ENCODE peak calls at places on chromosomes 6 and 20, in nine cellular contexts. Q is CD4-positive, alpha-beta T cell; K is ovary; R is colonic mucosa; Y is heart left ventricle; O is vagina; M is upper lobe of right lung; A is pancreas; P is ascending aorta. Z is an unnamed sample.

GRCh38 chr6:52102330-52102932 is 15.0 kb upstream of the PKHD1 start:
- DNase-seq in M (no peak), O (no peak), A (no peak), Y (no peak), Q (no peak), P (no peak), R (no peak), K (no peak), Z (no peak)

GRCh38 chr6:21800948-21801438 is 207.4 kb downstream of the SOX4 start:
- DNase-seq in R (no peak), M (no peak), Q (no peak), P (no peak), K (no peak), O (no peak), Y (no peak), A (no peak), Z (no peak)

GRCh38 chr20:57620274-57620990 is at the start of gene ZBP1:
- DNase-seq in R (peak; percentile 71), Q (peak; percentile 41), M (peak; percentile 63), K (no peak), Y (no peak), A (no peak), O (peak; percentile 72), P (no peak), Z (peak; percentile 77)

GRCh38 chr6:45613678-45614077 is 235.9 kb upstream of the SUPT3H start:
- DNase-seq in M (no peak), P (peak; percentile 12), Q (no peak), K (peak; percentile 26), O (peak; percentile 86), Y (no peak), R (peak; percentile 33), A (peak; percentile 20), Z (no peak)

GRCh38 chr6:41704028-41704427 is 31.4 kb downstream of the TFEB start:
- DNase-seq in K (no peak), Q (no peak), A (no peak), O (no peak), R (no peak), P (no peak), M (no peak), Y (peak; percentile 15), Z (no peak)

GRCh38 chr6:109705258-109705657 is 14.2 kb downstream of the FIG4 start:
- DNase-seq in M (peak; percentile 85), K (peak; percentile 83), R (peak; percentile 84), A (peak; percentile 76), Y (peak; percentile 79), P (no peak), Q (peak; percentile 51), O (no peak), Z (peak; percentile 80)

GRCh38 chr6:142945446-142946180 is 637 bp upstream of the HIVEP2 start:
- DNase-seq in K (peak; percentile 84), O (peak; percentile 90), P (no peak), A (peak; percentile 75), M (peak; percentile 83), Y (peak; percentile 67), R (peak; percentile 61), Q (peak; percentile 53), Z (peak; percentile 62)

GRCh38 chr6:154751020-154751800 is 18.0 kb downstream of the SCAF8 start:
- DNase-seq in M (no peak), K (no peak), A (no peak), R (no peak), Q (no peak), P (no peak), Y (no peak), O (no peak), Z (no peak)

GRCh38 chr6:158042245-158042798 is 60.7 kb downstream of the SYNJ2 start:
- DNase-seq in A (no peak), Q (no peak), R (no peak), Y (peak; percentile 82), O (no peak), P (peak; percentile 57), M (peak; percentile 51), K (no peak), Z (no peak)

GRCh38 chr20:7330850-7331249 is 563.4 kb downstream of the BMP2 start:
- DNase-seq in M (no peak), P (no peak), R (no peak), Y (no peak), K (no peak), A (no peak), O (no peak), Q (no peak), Z (no peak)

GRCh38 chr6:56795852-56796532 is 153.3 kb upstream of the DST start:
- DNase-seq in P (no peak), Q (no peak), K (no peak), O (no peak), Y (no peak), R (no peak), M (no peak), A (no peak), Z (no peak)

GRCh38 chr6:31272431-31272830 is 539 bp upstream of the HLA-C start:
- DNase-seq in O (no peak), Q (no peak), P (no peak), Y (no peak), A (no peak), R (peak; percentile 28), M (no peak), K (no peak), Z (no peak)

GRCh38 chr6:21033095-21033494 is 498.8 kb downstream of the CDKAL1 start:
- DNase-seq in K (no peak), O (no peak), Q (no peak), M (no peak), Y (no peak), P (no peak), A (no peak), R (no peak), Z (no peak)

GRCh38 chr6:32413427-32414047 is 6.6 kb upstream of the BTNL2 start:
- DNase-seq in Y (peak; percentile 91), P (no peak), O (no peak), K (peak; percentile 79), R (peak; percentile 82), A (peak; percentile 62), M (peak; percentile 89), Q (peak; percentile 84), Z (peak; percentile 94)

GRCh38 chr6:6694368-6694780 is 105.9 kb downstream of the LY86 start:
- DNase-seq in K (no peak), Y (no peak), M (no peak), P (no peak), R (peak; percentile 79), A (no peak), Q (no peak), O (no peak), Z (no peak)

GRCh38 chr20:29472606-29473005 is 1784.9 kb upstream of the DEFB115 start:
- DNase-seq in Y (no peak), K (no peak), P (no peak), O (no peak), Q (no peak), M (no peak), R (no peak), A (no peak), Z (no peak)
- H3K9me3 ChIP-seq in Y (no peaks in the 10 kb centered on the region), K (no peaks in the 10 kb centered on the region), P (peaks cover 3% of the 10 kb centered on the region), O (no peaks in the 10 kb centered on the region), Q (no peaks in the 10 kb centered on the region), M (no peaks in the 10 kb centered on the region), R (no peaks in the 10 kb centered on the region), A (no peaks in the 10 kb centered on the region), Z (peaks cover 6% of the 10 kb centered on the region)

GRCh38 chr20:63044204-63044600 is 37.4 kb upstream of the BHLHE23 start:
- DNase-seq in M (no peak), R (no peak), P (no peak), A (no peak), O (no peak), K (no peak), Y (peak; percentile 7), Q (no peak), Z (peak; percentile 52)

GRCh38 chr20:63044605-63045004 is 37.8 kb upstream of the BHLHE23 start:
- DNase-seq in A (no peak), Q (no peak), M (no peak), Y (peak; percentile 20), K (no peak), O (no peak), R (no peak), P (no peak), Z (no peak)

GRCh38 chr20:63041776-63042175 is 35.0 kb upstream of the BHLHE23 start:
- DNase-seq in Y (peak; percentile 7), R (no peak), M (no peak), A (no peak), K (no peak), O (no peak), Q (no peak), P (no peak), Z (no peak)

GRCh38 chr20:63043348-63044203 is 36.8 kb upstream of the BHLHE23 start:
- DNase-seq in O (no peak), R (no peak), A (no peak), K (no peak), P (no peak), Q (no peak), M (no peak), Y (peak; percentile 51), Z (no peak)

GRCh38 chr20:63042448-63043071 is 35.8 kb upstream of the BHLHE23 start:
- DNase-seq in P (no peak), Y (peak; percentile 9), M (no peak), Q (no peak), R (no peak), A (no peak), K (no peak), O (no peak), Z (no peak)
- H3K27me3 ChIP-seq in P (no peaks in the 10 kb centered on the region), Y (peaks cover 42% of the 10 kb centered on the region), M (peaks cover 34% of the 10 kb centered on the region), Q (peaks cover 4% of the 10 kb centered on the region), R (no peaks in the 10 kb centered on the region), A (no peaks in the 10 kb centered on the region), K (no peaks in the 10 kb centered on the region), O (no peaks in the 10 kb centered on the region), Z (peaks cover 82% of the 10 kb centered on the region)

DNA sequence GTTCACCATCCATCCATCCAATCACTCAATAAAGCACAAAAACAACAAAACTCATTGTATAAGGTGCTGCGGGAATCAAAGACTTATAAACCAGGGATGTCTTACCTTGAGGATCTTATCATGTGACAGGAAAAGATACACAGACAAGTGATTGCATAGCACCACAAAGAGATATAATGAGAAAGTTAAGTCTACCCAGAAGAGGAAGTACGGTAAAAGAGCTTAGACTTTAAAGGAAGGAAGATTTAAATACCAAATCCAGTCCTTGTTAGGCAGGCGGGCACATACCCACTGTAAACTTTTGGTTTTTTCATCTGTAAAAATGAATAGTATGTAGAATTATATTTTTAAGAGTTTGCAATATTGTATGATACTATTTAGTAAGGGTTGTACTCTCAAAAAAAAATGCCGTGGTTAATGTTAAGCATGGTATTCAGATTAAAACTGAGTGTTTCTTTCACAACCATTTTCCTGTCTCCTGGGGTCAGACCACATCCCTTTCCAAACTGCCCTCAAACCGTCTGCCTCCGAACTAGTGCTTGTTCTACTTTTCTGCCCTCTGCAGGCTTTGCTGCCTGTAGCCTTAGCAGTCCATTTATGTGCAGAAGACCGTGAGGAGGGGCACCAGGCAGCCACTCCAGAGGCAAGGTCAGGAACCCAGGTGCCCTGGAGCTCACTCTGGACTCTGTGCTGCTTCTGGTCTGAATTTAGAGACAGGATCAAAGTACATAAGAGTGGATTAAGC is 179.5 kb upstream of the SYNDIG1 start:
- DNase-seq in M (no peak), R (no peak), Y (no peak), A (no peak), P (no peak), Q (no peak), O (no peak), K (no peak), Z (no peak)
- H3K9me3 ChIP-seq in M (no peaks in the 10 kb centered on the region), R (no peaks in the 10 kb centered on the region), Y (no peaks in the 10 kb centered on the region), A (no peaks in the 10 kb centered on the region), P (no peaks in the 10 kb centered on the region), Q (no peaks in the 10 kb centered on the region), O (no peaks in the 10 kb centered on the region), K (no peaks in the 10 kb centered on the region), Z (no peaks in the 10 kb centered on the region)

DNA sequence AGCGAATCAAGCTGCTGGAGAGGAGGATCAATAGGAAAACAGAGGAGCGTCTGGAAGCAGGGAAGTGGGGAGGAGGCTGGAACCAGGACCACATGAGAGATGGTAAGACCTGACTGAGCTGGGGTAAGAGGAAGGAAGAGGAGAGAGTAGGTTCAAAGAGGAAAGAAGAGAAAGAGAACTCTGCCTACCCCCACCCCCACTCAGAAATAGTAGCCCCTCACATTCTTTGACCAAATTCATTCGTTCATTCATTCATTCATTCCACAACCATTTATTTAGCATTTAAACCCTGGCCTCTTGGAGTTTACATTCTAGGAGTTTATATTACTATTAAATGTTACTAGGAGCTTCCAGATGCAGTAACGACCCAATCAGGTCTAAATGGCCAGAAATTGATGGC is 15.8 kb upstream of the HCK start:
- DNase-seq in K (no peak), O (no peak), R (no peak), M (no peak), Q (no peak), A (no peak), Y (no peak), P (no peak), Z (no peak)
- H3K27me3 ChIP-seq in K (no peaks in the 10 kb centered on the region), O (peaks cover under 1% of the 10 kb centered on the region), R (peaks cover 1% of the 10 kb centered on the region), M (peaks cover 18% of the 10 kb centered on the region), Q (peaks cover 32% of the 10 kb centered on the region), A (no peaks in the 10 kb centered on the region), Y (peaks cover 12% of the 10 kb centered on the region), P (no peaks in the 10 kb centered on the region), Z (peaks cover 33% of the 10 kb centered on the region)

Z was measured in left lung.